ENCODE peak calls at places on chromosomes 16 and 17, in five cellular contexts. One of them, this sample, is unnamed.

GRCh38 chr16:58461056-58461455 is 38.9 kb upstream of the NDRG4 start:
- DNase-seq in fibroblast of the aortic adventitia: no peak
- DNase-seq in IMR-90: no peak
- DNase-seq in NCI-H460: no peak
- DNase-seq in activated gamma-delta T cell treated with anti-CD3 and anti-CD28 coated beads, Interleukin-2, amount 50 U/mL, for 16 hours: no peak
- DNase-seq in this sample: no peak

GRCh38 chr16:89473136-89473712 is 17.1 kb downstream of the ANKRD11 start:
- DNase-seq in fibroblast of the aortic adventitia: no peak
- DNase-seq in IMR-90: no peak
- DNase-seq in NCI-H460: no peak
- DNase-seq in activated gamma-delta T cell treated with anti-CD3 and anti-CD28 coated beads, Interleukin-2, amount 50 U/mL, for 16 hours: no peak
- DNase-seq in this sample: no peak

GRCh38 chr17:38561416-38562214 is 44.1 kb downstream of the SRCIN1 start:
- DNase-seq in NCI-H460: no peak
- DNase-seq in IMR-90: no peak
- DNase-seq in activated gamma-delta T cell treated with anti-CD3 and anti-CD28 coated beads, Interleukin-2, amount 50 U/mL, for 16 hours: no peak
- DNase-seq in fibroblast of the aortic adventitia: no peak
- DNase-seq in this sample: no peak

GRCh38 chr17:37648555-37648954 is 5.3 kb upstream of the DDX52 start:
- DNase-seq in fibroblast of the aortic adventitia: peak
- DNase-seq in NCI-H460: no peak
- DNase-seq in IMR-90: peak
- DNase-seq in activated gamma-delta T cell treated with anti-CD3 and anti-CD28 coated beads, Interleukin-2, amount 50 U/mL, for 16 hours: no peak
- DNase-seq in this sample: no peak

GRCh38 chr17:28344435-28344901 is 8.9 kb downstream of the TNFAIP1 start:
- DNase-seq in activated gamma-delta T cell treated with anti-CD3 and anti-CD28 coated beads, Interleukin-2, amount 50 U/mL, for 16 hours: no peak
- DNase-seq in fibroblast of the aortic adventitia: no peak
- DNase-seq in NCI-H460: no peak
- DNase-seq in IMR-90: no peak
- DNase-seq in this sample: no peak

GRCh38 chr16:27237229-27238015 is 31.1 kb downstream of the NSMCE1 start:
- DNase-seq in NCI-H460: no peak
- DNase-seq in activated gamma-delta T cell treated with anti-CD3 and anti-CD28 coated beads, Interleukin-2, amount 50 U/mL, for 16 hours: peak
- DNase-seq in IMR-90: no peak
- DNase-seq in fibroblast of the aortic adventitia: no peak
- DNase-seq in this sample: no peak

GRCh38 chr17:35797918-35798317 is 2.5 kb upstream of the MMP28 start:
- DNase-seq in fibroblast of the aortic adventitia: no peak
- DNase-seq in activated gamma-delta T cell treated with anti-CD3 and anti-CD28 coated beads, Interleukin-2, amount 50 U/mL, for 16 hours: no peak
- DNase-seq in NCI-H460: no peak
- DNase-seq in IMR-90: no peak
- DNase-seq in this sample: no peak

GRCh38 chr17:4800462-4801185 is 1.5 kb downstream of the C17orf114 start:
- DNase-seq in activated gamma-delta T cell treated with anti-CD3 and anti-CD28 coated beads, Interleukin-2, amount 50 U/mL, for 16 hours: no peak
- DNase-seq in fibroblast of the aortic adventitia: no peak
- DNase-seq in IMR-90: no peak
- DNase-seq in NCI-H460: no peak
- DNase-seq in this sample: no peak

GRCh38 chr16:5041604-5042133 is 7.9 kb upstream of the NAGPA start:
- DNase-seq in activated gamma-delta T cell treated with anti-CD3 and anti-CD28 coated beads, Interleukin-2, amount 50 U/mL, for 16 hours: no peak
- DNase-seq in fibroblast of the aortic adventitia: peak
- DNase-seq in NCI-H460: no peak
- DNase-seq in IMR-90: peak
- DNase-seq in this sample: no peak

GRCh38 chr16:59698341-59698979 is 964.3 kb upstream of the GOT2 start:
- DNase-seq in fibroblast of the aortic adventitia: no peak
- DNase-seq in IMR-90: peak
- DNase-seq in NCI-H460: no peak
- DNase-seq in activated gamma-delta T cell treated with anti-CD3 and anti-CD28 coated beads, Interleukin-2, amount 50 U/mL, for 16 hours: no peak
- DNase-seq in this sample: no peak

GRCh38 chr16:3787924-3788661 is 70.8 kb upstream of the TRAP1 start:
- DNase-seq in NCI-H460: no peak
- DNase-seq in fibroblast of the aortic adventitia: no peak
- DNase-seq in IMR-90: no peak
- DNase-seq in activated gamma-delta T cell treated with anti-CD3 and anti-CD28 coated beads, Interleukin-2, amount 50 U/mL, for 16 hours: no peak
- DNase-seq in this sample: no peak